ENCODE peak calls at places on chromosomes 7 and 10, in eight cellular contexts. W, Q, F, M, P, V, C and T are unnamed samples.
A peak's percentile ranks its signal among the peaks of the same experiment; 100 is the strongest.

GRCh38 chr7:131226116-131226562 is 101.5 kb upstream of the MKLN1 start:
- DNase-seq in W (no peak), Q (no peak), F (no peak), M (no peak), P (no peak), V (peak; percentile 50), C (peak; percentile 30), T (peak; percentile 48)

GRCh38 chr10:29461042-29461441 is 172.2 kb downstream of the LYZL1 start:
- DNase-seq in W (no peak), Q (no peak), F (no peak), M (no peak), P (no peak), V (no peak), C (no peak), T (no peak)

GRCh38 chr7:40057292-40057691 is 77.1 kb downstream of the MPLKIP start:
- DNase-seq in W (no peak), Q (no peak), F (no peak), M (no peak), P (no peak), V (peak; percentile 41), C (no peak), T (peak; percentile 7)

GRCh38 chr10:104577861-104578480 is 63.1 kb upstream of the SORCS3 start:
- DNase-seq in W (no peak), Q (no peak), F (no peak), M (no peak), P (no peak), V (no peak), C (no peak), T (no peak)

GRCh38 chr7:141454338-141454737 is 96.9 kb upstream of the AGK start:
- DNase-seq in W (no peak), Q (no peak), F (no peak), M (no peak), P (no peak), V (no peak), C (no peak), T (no peak)

GRCh38 chr10:44857363-44858016 is 53.6 kb upstream of the TMEM72 start:
- DNase-seq in W (peak; percentile 53), Q (no peak), F (peak; percentile 75), M (peak; percentile 52), P (peak; percentile 74), V (peak; percentile 89), C (peak; percentile 42), T (peak; percentile 83)

GRCh38 chr7:27185708-27186449 is 847 bp upstream of the HOXA11 start:
- DNase-seq in W (no peak), Q (no peak), F (no peak), M (no peak), P (no peak), V (no peak), C (no peak), T (no peak)

GRCh38 chr10:23001901-23002516 is 74.2 kb downstream of the ARMC3 start:
- DNase-seq in W (no peak), Q (no peak), F (no peak), M (no peak), P (no peak), V (no peak), C (no peak), T (no peak)

GRCh38 chr7:32582036-32582435 is 86.7 kb downstream of the AVL9 start:
- DNase-seq in W (no peak), Q (no peak), F (no peak), M (no peak), P (no peak), V (no peak), C (no peak), T (no peak)

GRCh38 chr10:121240011-121240410 is 358.2 kb downstream of the FGFR2 start:
- DNase-seq in W (no peak), Q (no peak), F (no peak), M (no peak), P (no peak), V (no peak), C (peak; percentile 72), T (no peak)

GRCh38 chr7:107501593-107501992 is 31.7 kb downstream of the GPR22 start:
- DNase-seq in W (peak; percentile 52), Q (no peak), F (no peak), M (peak; percentile 6), P (peak; percentile 25), V (peak; percentile 29), C (no peak), T (peak; percentile 20)

GRCh38 chr7:149821191-149822148 is 16.7 kb upstream of the ZNF862 start:
- DNase-seq in W (no peak), Q (no peak), F (no peak), M (no peak), P (no peak), V (no peak), C (no peak), T (no peak)

GRCh38 chr10:44885710-44886109 is 25.4 kb upstream of the TMEM72 start:
- DNase-seq in W (no peak), Q (no peak), F (no peak), M (no peak), P (no peak), V (no peak), C (no peak), T (no peak)

GRCh38 chr10:77653210-77653609 is 15.6 kb upstream of the KCNMA1 start:
- DNase-seq in W (no peak), Q (no peak), F (no peak), M (no peak), P (no peak), V (no peak), C (no peak), T (no peak)

GRCh38 chr7:139035588-139036353 is at the start of gene ZC3HAV1L:
- DNase-seq in W (peak; percentile 73), Q (no peak), F (peak; percentile 79), M (no peak), P (peak; percentile 81), V (peak; percentile 95), C (peak; percentile 48), T (peak; percentile 90)

GRCh38 chr7:78716876-78717275 is 736.6 kb downstream of the MAGI2 start:
- DNase-seq in W (no peak), Q (no peak), F (no peak), M (no peak), P (no peak), V (peak; percentile 3), C (no peak), T (no peak)